ENCODE peak calls at places on chromosomes 16 and 17, in ten cellular contexts. Q is Panc1; E is substantia nigra; K is HS-5; O is left ventricle myocardium superior; J is activated CD4-positive, alpha-beta T cell treated with anti-CD3 and anti-CD28 coated beads for 48 hours; N is posterior cingulate gyrus; G is MG63; M is NCI-H774; H is psoas muscle. W is an unnamed sample.

GRCh38 chr17:76496464-76496863 is 4.8 kb downstream of the RHBDF2 start:
- DNase-seq in Q (no peak), E (no peak), K (no peak), O (no peak), J (no peak), N (no peak), G (no peak), M (no peak), H (no peak), W (no peak)

GRCh38 chr16:3009568-3010390 is 2.9 kb upstream of the CLDN9 start:
- DNase-seq in Q (no peak), E (no peak), K (no peak), O (no peak), J (no peak), N (no peak), G (no peak), M (no peak), H (no peak), W (no peak)

GRCh38 chr17:27609606-27610303 is 21.2 kb upstream of the LGALS9 start:
- DNase-seq in Q (no peak), E (no peak), K (no peak), O (peak), J (peak), N (peak), G (peak), M (no peak), H (no peak), W (peak)

GRCh38 chr16:65657051-65657450 is 535.2 kb upstream of the CDH11 start:
- DNase-seq in Q (no peak), E (no peak), K (no peak), O (no peak), J (no peak), N (no peak), G (no peak), M (no peak), H (no peak), W (no peak)

GRCh38 chr17:82050761-82051641 is 610 bp downstream of the RFNG start:
- DNase-seq in Q (no peak), E (no peak), K (no peak), O (peak), J (no peak), N (peak), G (no peak), M (no peak), H (peak), W (no peak)

GRCh38 chr16:83954577-83955016 is 1.6 kb downstream of the OSGIN1 start:
- DNase-seq in Q (no peak), E (no peak), K (no peak), O (no peak), J (no peak), N (no peak), G (peak), M (no peak), H (peak), W (no peak)

GRCh38 chr16:27106305-27106704 is 39.6 kb downstream of the C16orf82 start:
- DNase-seq in Q (no peak), E (no peak), K (no peak), O (no peak), J (no peak), N (no peak), G (no peak), M (no peak), H (no peak), W (no peak)

GRCh38 chr17:42525221-42525620 is 10.8 kb upstream of the NAGLU start:
- DNase-seq in Q (no peak), E (no peak), K (peak), O (peak), J (no peak), N (peak), G (peak), M (no peak), H (no peak), W (no peak)

GRCh38 chr17:47192549-47192948 is 3.5 kb upstream of the CDC27 start:
- DNase-seq in Q (no peak), E (no peak), K (no peak), O (no peak), J (no peak), N (no peak), G (no peak), M (peak), H (no peak), W (no peak)

GRCh38 chr17:82303944-82304808 is 13.2 kb downstream of the CD7 start:
- DNase-seq in Q (no peak), E (no peak), K (no peak), O (no peak), J (no peak), N (no peak), G (no peak), M (no peak), H (no peak), W (no peak)

GRCh38 chr16:19162085-19162484 is 6.0 kb upstream of the SYT17 start:
- DNase-seq in Q (no peak), E (no peak), K (no peak), O (no peak), J (no peak), N (no peak), G (no peak), M (no peak), H (no peak), W (no peak)

GRCh38 chr17:72273301-72274056 is 152.7 kb downstream of the SOX9 start:
- DNase-seq in Q (no peak), E (no peak), K (no peak), O (no peak), J (no peak), N (no peak), G (no peak), M (no peak), H (no peak), W (no peak)

GRCh38 chr16:67104845-67105244 is 4.9 kb upstream of the PHAF1 start:
- DNase-seq in Q (no peak), E (no peak), K (no peak), O (no peak), J (no peak), N (no peak), G (no peak), M (no peak), H (no peak), W (no peak)

GRCh38 chr17:78140169-78141051 is 5.8 kb upstream of the C17orf99 start:
- DNase-seq in Q (peak), E (peak), K (peak), O (peak), J (peak), N (peak), G (peak), M (peak), H (peak), W (no peak)

GRCh38 chr16:83200005-83200779 is 573.4 kb downstream of the CDH13 start:
- DNase-seq in Q (no peak), E (no peak), K (peak), O (peak), J (no peak), N (peak), G (no peak), M (no peak), H (no peak), W (no peak)

GRCh38 chr17:77526259-77526711 is 385.5 kb downstream of the SEC14L1 start:
- DNase-seq in Q (no peak), E (no peak), K (no peak), O (no peak), J (no peak), N (peak), G (no peak), M (no peak), H (no peak), W (no peak)

GRCh38 chr17:2122641-2123302 is 67.9 kb downstream of the HIC1 start:
- DNase-seq in Q (no peak), E (no peak), K (no peak), O (peak), J (no peak), N (peak), G (peak), M (no peak), H (peak), W (no peak)

GRCh38 chr16:54589326-54589725 is 302.7 kb upstream of the IRX3 start:
- DNase-seq in Q (no peak), E (no peak), K (no peak), O (no peak), J (no peak), N (no peak), G (no peak), M (no peak), H (no peak), W (no peak)

GRCh38 chr16:31148896-31149295 is 970 bp downstream of the PRSS36 start:
- DNase-seq in Q (no peak), E (no peak), K (no peak), O (no peak), J (no peak), N (no peak), G (no peak), M (no peak), H (no peak), W (no peak)

GRCh38 chr16:2243031-2243528 is 6.8 kb downstream of the DNASE1L2 start:
- DNase-seq in Q (no peak), E (no peak), K (no peak), O (peak), J (no peak), N (no peak), G (no peak), M (no peak), H (no peak), W (no peak)